ENCODE peak calls at places on chromosomes 3 and 15, in four cellular contexts. B is frontal cortex; I is IMR-90; K is stimulated activated CD4-positive, alpha-beta T cell treated with anti-CD3 and anti-CD28 coated beads, Interleukin-4, amount 100 ng/mL, for 48 hours. P is an unnamed sample.

GRCh38 chr15:85607141-85607806 is 187.5 kb downstream of the KLHL25 start:
- DNase-seq in B (no peak), I (peak), K (no peak), P (no peak)

GRCh38 chr3:165211749-165212148 is 15.6 kb upstream of the SLITRK3 start:
- DNase-seq in B (no peak), I (no peak), K (no peak), P (no peak)

GRCh38 chr15:53739651-53740050 is 19.8 kb downstream of the WDR72 start:
- DNase-seq in B (no peak), I (no peak), K (no peak), P (no peak)

GRCh38 chr3:48276856-48277641 is 36.1 kb downstream of the ZNF589 start:
- DNase-seq in B (no peak), I (no peak), K (no peak), P (no peak)

GRCh38 chr15:67196222-67196621 is 58.2 kb downstream of the AAGAB start:
- DNase-seq in B (no peak), I (peak), K (no peak), P (no peak)

GRCh38 chr3:158839966-158840365 is 38.1 kb downstream of the MFSD1 start:
- DNase-seq in B (no peak), I (no peak), K (no peak), P (no peak)

GRCh38 chr3:44359146-44359751 is 20.7 kb downstream of the TCAIM start:
- DNase-seq in B (no peak), I (no peak), K (no peak), P (no peak)

GRCh38 chr3:140276698-140277097 is 341.7 kb downstream of the CLSTN2 start:
- DNase-seq in B (no peak), I (peak), K (no peak), P (no peak)

GRCh38 chr3:75171632-75172230 is 492.4 kb upstream of the FRG2C start:
- DNase-seq in B (no peak), I (peak), K (no peak), P (no peak)

GRCh38 chr3:37295925-37296324 is 121.5 kb upstream of the LRRFIP2 start:
- DNase-seq in B (no peak), I (peak), K (no peak), P (no peak)

P was measured in GM12892.